ENCODE peak calls at places on chromosomes 13 and 19, in five cellular contexts. H is thyroid gland, S is right lobe of liver, B is esophagus muscularis mucosa, W is K562. K is an unnamed sample.
A peak's percentile ranks its signal among the peaks of the same experiment; 100 is the strongest.

GRCh38 chr13:46469064-46469463 is 82.0 kb upstream of the RUBCNL start:
- DNase-seq in H (no peak), S (no peak), B (no peak), W (no peak), K (no peak)

GRCh38 chr19:58181902-58182576 is 822 bp upstream of the ZNF274 start:
- DNase-seq in H (peak; percentile 49), S (peak; percentile 41), B (no peak), W (peak; percentile 67), K (peak; percentile 81)

GRCh38 chr13:95404141-95404882 is 103.1 kb upstream of the ABCC4 start:
- DNase-seq in H (peak; percentile 88), S (peak; percentile 82), B (no peak), W (peak; percentile 71), K (peak; percentile 93)

GRCh38 chr13:104106705-104107393 is 1040.6 kb upstream of the SLC10A2 start:
- DNase-seq in H (no peak), S (no peak), B (no peak), W (no peak), K (no peak)

GRCh38 chr19:58571575-58571947 is 1.6 kb downstream of the MZF1 start:
- DNase-seq in H (no peak), S (peak; percentile 20), B (no peak), W (no peak), K (peak; percentile 73)

GRCh38 chr19:43572172-43572588 is 3.1 kb downstream of the XRCC1 start:
- DNase-seq in H (no peak), S (no peak), B (no peak), W (no peak), K (no peak)

GRCh38 chr19:18464646-18465045 is 26.7 kb upstream of the ISYNA1 start:
- DNase-seq in H (peak; percentile 94), S (peak; percentile 78), B (peak; percentile 96), W (no peak), K (peak; percentile 79)

GRCh38 chr13:42272776-42273175 is 824 bp downstream of the AKAP11 start:
- DNase-seq in H (no peak), S (no peak), B (no peak), W (no peak), K (no peak)

GRCh38 chr19:58059003-58059671 is at the start of gene ZNF135:
- DNase-seq in H (peak; percentile 96), S (peak; percentile 78), B (peak; percentile 94), W (no peak), K (peak; percentile 89)

GRCh38 chr13:71842003-71842402 is 25.0 kb downstream of the DACH1 start:
- DNase-seq in H (no peak), S (no peak), B (no peak), W (no peak), K (no peak)

GRCh38 chr13:82407321-82407720 is 1475.0 kb downstream of the SLITRK1 start:
- DNase-seq in H (no peak), S (no peak), B (no peak), W (no peak), K (no peak)

GRCh38 chr13:47853236-47853635 is 147.8 kb downstream of the SUCLA2 start:
- DNase-seq in H (no peak), S (no peak), B (no peak), W (no peak), K (no peak)

GRCh38 chr13:111610879-111611278 is 290.4 kb downstream of the TEX29 start:
- DNase-seq in H (no peak), S (no peak), B (no peak), W (no peak), K (no peak)

GRCh38 chr19:56125806-56126590 is 4.9 kb upstream of the ZNF787 start:
- DNase-seq in H (no peak), S (no peak), B (no peak), W (peak; percentile 88), K (no peak)

GRCh38 chr19:34667349-34668076 is 9.4 kb downstream of the SCGB2B2 start:
- DNase-seq in H (peak; percentile 23), S (no peak), B (no peak), W (no peak), K (no peak)

GRCh38 chr19:8893419-8893818 is 61.2 kb downstream of the MBD3L1 start:
- DNase-seq in H (no peak), S (no peak), B (no peak), W (no peak), K (no peak)

GRCh38 chr13:114047358-114047881 is 73.5 kb upstream of the C13orf46 start:
- DNase-seq in H (peak; percentile 54), S (no peak), B (no peak), W (peak; percentile 36), K (no peak)

GRCh38 chr13:76832258-76832988 is 53.8 kb downstream of the KCTD12 start:
- DNase-seq in H (no peak), S (no peak), B (no peak), W (no peak), K (no peak)

DNA sequence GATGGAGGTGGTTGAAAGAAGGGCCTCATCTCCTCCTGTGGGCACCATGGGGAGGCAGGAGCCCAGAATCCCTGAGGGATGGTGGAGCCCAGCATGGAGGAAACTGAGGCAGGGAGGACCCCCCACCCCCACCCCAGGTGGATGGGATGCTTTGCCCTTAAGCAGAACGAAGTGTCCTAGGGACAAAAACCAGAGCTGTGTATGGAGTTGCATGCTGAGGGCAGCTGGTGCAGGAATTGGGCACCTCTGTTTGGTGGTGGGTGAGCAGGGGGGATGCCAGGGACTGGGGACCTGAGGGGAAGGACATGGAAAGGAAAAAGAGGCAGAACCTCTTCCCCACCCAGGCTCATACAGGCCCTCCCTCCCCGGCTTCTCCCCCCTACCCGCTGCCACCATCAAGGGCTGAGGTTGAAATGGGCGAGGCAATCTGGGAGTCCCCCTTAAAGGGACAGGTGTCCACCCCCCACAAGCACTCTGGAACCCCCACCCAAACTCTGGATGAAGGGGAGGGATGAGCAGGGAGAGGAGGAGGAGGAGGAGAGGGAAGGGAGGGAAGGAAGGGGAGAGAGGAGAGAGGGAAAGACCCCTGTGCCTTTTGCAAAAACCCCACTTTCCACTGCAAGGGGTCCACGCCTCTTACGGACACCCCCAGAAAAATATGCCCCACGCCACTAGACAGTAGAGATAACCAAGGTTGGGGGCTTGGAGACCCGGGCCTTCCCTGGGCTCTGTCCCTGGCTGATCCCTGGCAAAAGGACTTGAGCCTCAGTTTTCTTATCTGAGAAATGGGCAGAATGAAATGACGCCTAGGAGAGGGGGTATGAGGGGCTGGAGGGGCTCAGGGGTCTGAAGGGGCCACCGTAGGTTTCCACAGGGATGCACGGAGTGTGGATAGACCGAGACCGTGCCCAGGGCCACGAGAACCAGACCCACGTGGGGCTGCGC is 5.9 kb downstream of the ONECUT3 start:
- DNase-seq in H (no peak), S (no peak), B (no peak), W (no peak), K (no peak)
- H3K27me3 ChIP-seq in H (peaks cover 33% of the 10 kb centered on the region), S (peaks cover 12% of the 10 kb centered on the region), B (no peaks in the 10 kb centered on the region), W (peaks cover 34% of the 10 kb centered on the region), K (peaks cover 98% of the 10 kb centered on the region)

GRCh38 chr13:49216334-49216733 is 3.8 kb upstream of the MLNR start:
- DNase-seq in H (no peak), S (no peak), B (no peak), W (no peak), K (no peak)

GRCh38 chr13:49217962-49218492 is 2.1 kb upstream of the MLNR start:
- DNase-seq in H (no peak), S (no peak), B (peak; percentile 62), W (no peak), K (no peak)

GRCh38 chr13:49213997-49214916 is 5.9 kb upstream of the MLNR start:
- DNase-seq in H (no peak), S (no peak), B (no peak), W (no peak), K (no peak)

GRCh38 chr13:49213539-49213938 is 6.6 kb upstream of the MLNR start:
- DNase-seq in H (no peak), S (no peak), B (no peak), W (no peak), K (no peak)

DNA sequence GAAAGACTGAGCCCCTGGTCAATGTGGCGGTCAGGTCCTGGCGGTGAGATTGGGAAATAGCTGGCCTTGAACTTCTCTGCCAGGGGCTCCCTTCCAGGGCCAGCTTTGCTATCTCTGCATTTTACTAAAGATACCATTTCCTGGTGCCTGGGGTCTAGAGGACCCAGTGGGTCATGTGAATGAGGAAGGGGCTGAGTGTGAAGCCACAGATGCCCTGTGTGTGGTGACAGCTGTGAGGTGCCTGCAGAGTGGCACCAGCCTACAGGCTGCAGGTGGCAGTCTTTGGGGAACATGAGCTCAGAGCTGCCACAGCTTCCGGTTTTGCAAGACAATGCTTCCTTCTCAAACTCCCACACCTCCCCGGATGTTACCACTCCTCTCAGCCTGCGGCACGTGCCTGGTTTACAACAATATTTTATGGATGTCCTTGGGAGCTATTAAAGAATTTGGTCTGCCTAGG is 5.2 kb upstream of the MLNR start:
- DNase-seq in H (peak; percentile 28), S (peak; percentile 43), B (no peak), W (no peak), K (peak; percentile 90)
- TF ChIP-seq POLR2A in H (no peak), S (no peak), B (no peak), W (no peak), K (no peak)

DNA sequence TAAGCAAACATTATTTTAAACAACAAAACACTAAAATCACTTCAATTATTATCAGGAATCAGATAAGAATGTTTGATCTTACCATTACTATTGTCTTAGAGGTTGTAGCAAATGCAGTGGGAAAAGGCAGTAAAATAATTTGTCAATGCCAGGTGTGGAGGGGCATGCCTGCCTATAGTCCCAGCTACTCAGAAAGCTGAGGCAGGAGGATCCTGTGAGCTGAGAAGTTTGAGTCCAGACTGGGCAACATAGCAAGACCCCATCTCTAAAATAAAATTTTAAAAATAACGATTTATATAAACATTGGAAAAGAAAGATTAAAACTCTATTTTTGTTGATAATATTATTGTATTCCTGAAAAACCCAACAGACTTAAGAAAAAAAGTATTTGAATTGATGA is 66.8 kb downstream of the KL start:
- DNase-seq in H (no peak), S (no peak), B (no peak), W (no peak), K (no peak)
- TF ChIP-seq CTCF in H (no peak), S (no peak), B (no peak), W (no peak), K (no peak)

GRCh38 chr13:49530452-49530851 is 34.7 kb downstream of the PHF11 start:
- DNase-seq in H (peak; percentile 45), S (no peak), B (no peak), W (no peak), K (no peak)

GRCh38 chr13:49528161-49528560 is 32.4 kb downstream of the PHF11 start:
- DNase-seq in H (no peak), S (no peak), B (no peak), W (no peak), K (no peak)

GRCh38 chr13:49527123-49527522 is 31.4 kb downstream of the PHF11 start:
- DNase-seq in H (peak; percentile 81), S (no peak), B (no peak), W (no peak), K (no peak)

GRCh38 chr13:49521216-49521615 is 25.5 kb downstream of the PHF11 start:
- DNase-seq in H (no peak), S (no peak), B (no peak), W (no peak), K (no peak)

GRCh38 chr13:49524740-49525501 is 29.2 kb downstream of the PHF11 start:
- DNase-seq in H (peak; percentile 63), S (no peak), B (no peak), W (no peak), K (no peak)
- H3K27me3 ChIP-seq in H (no peaks in the 10 kb centered on the region), S (no peaks in the 10 kb centered on the region), B (no peaks in the 10 kb centered on the region), W (no peaks in the 10 kb centered on the region), K (no peaks in the 10 kb centered on the region)